ENCODE peak calls at places on chromosomes 5 and 9, in eight cellular contexts. One of them, this sample, is unnamed.
A peak's percentile ranks its signal among the peaks of the same experiment; 100 is the strongest.

GRCh38 chr5:154962494-154962893 is 21.6 kb downstream of the MRPL22 start:
- DNase-seq in caudate nucleus: no peak
- DNase-seq in ureter: no peak
- DNase-seq in foreskin melanocyte: no peak
- DNase-seq in AG10803: peak; percentile 9
- DNase-seq in activated CD4-positive, CD25-positive, alpha-beta regulatory T cell: no peak
- DNase-seq in anterior cingulate cortex: no peak
- DNase-seq in NCI-H1417: no peak
- DNase-seq in this sample: peak; percentile 28

GRCh38 chr5:57366744-57367143 is 115.9 kb downstream of the ACTBL2 start:
- DNase-seq in caudate nucleus: no peak
- DNase-seq in ureter: no peak
- DNase-seq in foreskin melanocyte: no peak
- DNase-seq in AG10803: peak; percentile 65
- DNase-seq in activated CD4-positive, CD25-positive, alpha-beta regulatory T cell: no peak
- DNase-seq in anterior cingulate cortex: no peak
- DNase-seq in NCI-H1417: no peak
- DNase-seq in this sample: peak; percentile 57

GRCh38 chr5:945691-946541 is 53.2 kb downstream of the TRIP13 start:
- DNase-seq in caudate nucleus: no peak
- DNase-seq in ureter: peak; percentile 36
- DNase-seq in foreskin melanocyte: no peak
- DNase-seq in AG10803: no peak
- DNase-seq in activated CD4-positive, CD25-positive, alpha-beta regulatory T cell: no peak
- DNase-seq in anterior cingulate cortex: no peak
- DNase-seq in NCI-H1417: peak; percentile 90
- DNase-seq in this sample: no peak

GRCh38 chr5:57438162-57438561 is 44.4 kb downstream of the ACTBL2 start:
- DNase-seq in caudate nucleus: no peak
- DNase-seq in ureter: no peak
- DNase-seq in foreskin melanocyte: no peak
- DNase-seq in AG10803: no peak
- DNase-seq in activated CD4-positive, CD25-positive, alpha-beta regulatory T cell: no peak
- DNase-seq in anterior cingulate cortex: no peak
- DNase-seq in NCI-H1417: no peak
- DNase-seq in this sample: no peak

GRCh38 chr9:120344230-120344629 is 235.7 kb downstream of the CDK5RAP2 start:
- DNase-seq in caudate nucleus: peak; percentile 12
- DNase-seq in ureter: no peak
- DNase-seq in foreskin melanocyte: no peak
- DNase-seq in AG10803: peak; percentile 79
- DNase-seq in activated CD4-positive, CD25-positive, alpha-beta regulatory T cell: no peak
- DNase-seq in anterior cingulate cortex: no peak
- DNase-seq in NCI-H1417: peak; percentile 6
- DNase-seq in this sample: peak; percentile 80

GRCh38 chr5:133321833-133322420 is 270.1 kb downstream of the HSPA4 start:
- DNase-seq in caudate nucleus: no peak
- DNase-seq in ureter: no peak
- DNase-seq in foreskin melanocyte: no peak
- DNase-seq in AG10803: no peak
- DNase-seq in activated CD4-positive, CD25-positive, alpha-beta regulatory T cell: no peak
- DNase-seq in anterior cingulate cortex: no peak
- DNase-seq in NCI-H1417: no peak
- DNase-seq in this sample: no peak

GRCh38 chr9:35733109-35733541 is 659 bp downstream of the CREB3 start:
- DNase-seq in caudate nucleus: no peak
- DNase-seq in ureter: no peak
- DNase-seq in foreskin melanocyte: peak; percentile 32
- DNase-seq in AG10803: peak; percentile 58
- DNase-seq in activated CD4-positive, CD25-positive, alpha-beta regulatory T cell: no peak
- DNase-seq in anterior cingulate cortex: no peak
- DNase-seq in NCI-H1417: peak; percentile 54
- DNase-seq in this sample: peak; percentile 66

GRCh38 chr5:170861855-170862766 is at the start of gene RANBP17:
- DNase-seq in caudate nucleus: no peak
- DNase-seq in ureter: peak; percentile 49
- DNase-seq in foreskin melanocyte: peak; percentile 54
- DNase-seq in AG10803: peak; percentile 67
- DNase-seq in activated CD4-positive, CD25-positive, alpha-beta regulatory T cell: no peak
- DNase-seq in anterior cingulate cortex: no peak
- DNase-seq in NCI-H1417: peak; percentile 78
- DNase-seq in this sample: peak; percentile 55

GRCh38 chr5:150144211-150144801 is 11.3 kb downstream of the PDGFRB start:
- DNase-seq in caudate nucleus: no peak
- DNase-seq in ureter: no peak
- DNase-seq in foreskin melanocyte: no peak
- DNase-seq in AG10803: peak; percentile 65
- DNase-seq in activated CD4-positive, CD25-positive, alpha-beta regulatory T cell: no peak
- DNase-seq in anterior cingulate cortex: peak; percentile 44
- DNase-seq in NCI-H1417: no peak
- DNase-seq in this sample: peak; percentile 76